ENCODE peak calls at places on chromosomes 3 and 15, in seven cellular contexts. One of them, this sample, is unnamed.

GRCh38 chr15:57251308-57251707 is 125.0 kb upstream of the CGNL1 start:
- DNase-seq in H1: no peak
- DNase-seq in IMR-90: peak
- DNase-seq in mesendoderm: no peak
- DNase-seq in neuronal stem cell: no peak
- DNase-seq in H9: no peak
- DNase-seq in trophoblast cell: no peak
- DNase-seq in this sample: no peak

GRCh38 chr3:124559650-124560405 is 170.4 kb upstream of the UMPS start:
- DNase-seq in H1: no peak
- DNase-seq in IMR-90: peak
- DNase-seq in mesendoderm: peak
- DNase-seq in neuronal stem cell: peak
- DNase-seq in H9: peak
- DNase-seq in trophoblast cell: peak
- DNase-seq in this sample: peak

GRCh38 chr3:45659661-45660566 is 29.3 kb upstream of the SACM1L start:
- DNase-seq in H1: peak
- DNase-seq in IMR-90: peak
- DNase-seq in mesendoderm: peak
- DNase-seq in neuronal stem cell: peak
- DNase-seq in H9: peak
- DNase-seq in trophoblast cell: peak
- DNase-seq in this sample: peak

GRCh38 chr15:80549191-80549590 is 145.0 kb downstream of the ARNT2 start:
- DNase-seq in H1: no peak
- DNase-seq in IMR-90: peak
- DNase-seq in mesendoderm: no peak
- DNase-seq in neuronal stem cell: no peak
- DNase-seq in H9: no peak
- DNase-seq in trophoblast cell: no peak
- DNase-seq in this sample: peak

GRCh38 chr3:8197384-8197783 is 304.2 kb upstream of the LMCD1 start:
- DNase-seq in H1: no peak
- DNase-seq in IMR-90: no peak
- DNase-seq in mesendoderm: no peak
- DNase-seq in neuronal stem cell: no peak
- DNase-seq in H9: no peak
- DNase-seq in trophoblast cell: no peak
- DNase-seq in this sample: no peak

GRCh38 chr3:64548200-64548889 is 139.5 kb downstream of the ADAMTS9 start:
- DNase-seq in H1: no peak
- DNase-seq in IMR-90: peak
- DNase-seq in mesendoderm: no peak
- DNase-seq in neuronal stem cell: no peak
- DNase-seq in H9: no peak
- DNase-seq in trophoblast cell: no peak
- DNase-seq in this sample: peak

GRCh38 chr3:16719426-16719825 is 114.2 kb upstream of the DAZL start:
- DNase-seq in H1: no peak
- DNase-seq in IMR-90: no peak
- DNase-seq in mesendoderm: no peak
- DNase-seq in neuronal stem cell: no peak
- DNase-seq in H9: no peak
- DNase-seq in trophoblast cell: no peak
- DNase-seq in this sample: no peak

GRCh38 chr15:70799667-70800450 is 36.5 kb upstream of the UACA start:
- DNase-seq in H1: no peak
- DNase-seq in IMR-90: peak
- DNase-seq in mesendoderm: no peak
- DNase-seq in neuronal stem cell: no peak
- DNase-seq in H9: no peak
- DNase-seq in trophoblast cell: no peak
- DNase-seq in this sample: peak

GRCh38 chr15:31853370-31853769 is 176.9 kb upstream of the CHRNA7 start:
- DNase-seq in H1: no peak
- DNase-seq in IMR-90: no peak
- DNase-seq in mesendoderm: no peak
- DNase-seq in neuronal stem cell: no peak
- DNase-seq in H9: no peak
- DNase-seq in trophoblast cell: no peak
- DNase-seq in this sample: no peak

GRCh38 chr15:81297147-81297572 is 26.8 kb downstream of the STARD5 start:
- DNase-seq in H1: no peak
- DNase-seq in IMR-90: peak
- DNase-seq in mesendoderm: no peak
- DNase-seq in neuronal stem cell: no peak
- DNase-seq in H9: no peak
- DNase-seq in trophoblast cell: peak
- DNase-seq in this sample: no peak

GRCh38 chr15:29124581-29125381 is 144.8 kb downstream of the NSMCE3 start:
- DNase-seq in H1: no peak
- DNase-seq in IMR-90: peak
- DNase-seq in mesendoderm: peak
- DNase-seq in neuronal stem cell: no peak
- DNase-seq in H9: no peak
- DNase-seq in trophoblast cell: peak
- DNase-seq in this sample: no peak

GRCh38 chr3:179289295-179289694 is 33.5 kb upstream of the ZNF639 start:
- DNase-seq in H1: no peak
- DNase-seq in IMR-90: no peak
- DNase-seq in mesendoderm: no peak
- DNase-seq in neuronal stem cell: no peak
- DNase-seq in H9: no peak
- DNase-seq in trophoblast cell: no peak
- DNase-seq in this sample: no peak

GRCh38 chr3:54897028-54897711 is 30.7 kb downstream of the LRTM1 start:
- DNase-seq in H1: no peak
- DNase-seq in IMR-90: peak
- DNase-seq in mesendoderm: no peak
- DNase-seq in neuronal stem cell: no peak
- DNase-seq in H9: no peak
- DNase-seq in trophoblast cell: no peak
- DNase-seq in this sample: peak

GRCh38 chr3:160084998-160085397 is 96.4 kb downstream of the IL12A start:
- DNase-seq in H1: no peak
- DNase-seq in IMR-90: no peak
- DNase-seq in mesendoderm: no peak
- DNase-seq in neuronal stem cell: no peak
- DNase-seq in H9: no peak
- DNase-seq in trophoblast cell: peak
- DNase-seq in this sample: no peak

GRCh38 chr3:77601853-77602440 is 562.0 kb downstream of the ROBO2 start:
- DNase-seq in H1: no peak
- DNase-seq in IMR-90: no peak
- DNase-seq in mesendoderm: no peak
- DNase-seq in neuronal stem cell: no peak
- DNase-seq in H9: no peak
- DNase-seq in trophoblast cell: no peak
- DNase-seq in this sample: no peak
- H3K23ac ChIP-seq in H1: no peak
- H3K23ac ChIP-seq in IMR-90: no peak
- H3K23ac ChIP-seq in mesendoderm: no peak
- H3K23ac ChIP-seq in neuronal stem cell: no peak
- H3K23ac ChIP-seq in H9: no peak
- H3K23ac ChIP-seq in trophoblast cell: no peak
- H3K23ac ChIP-seq in this sample: no peak

DNA sequence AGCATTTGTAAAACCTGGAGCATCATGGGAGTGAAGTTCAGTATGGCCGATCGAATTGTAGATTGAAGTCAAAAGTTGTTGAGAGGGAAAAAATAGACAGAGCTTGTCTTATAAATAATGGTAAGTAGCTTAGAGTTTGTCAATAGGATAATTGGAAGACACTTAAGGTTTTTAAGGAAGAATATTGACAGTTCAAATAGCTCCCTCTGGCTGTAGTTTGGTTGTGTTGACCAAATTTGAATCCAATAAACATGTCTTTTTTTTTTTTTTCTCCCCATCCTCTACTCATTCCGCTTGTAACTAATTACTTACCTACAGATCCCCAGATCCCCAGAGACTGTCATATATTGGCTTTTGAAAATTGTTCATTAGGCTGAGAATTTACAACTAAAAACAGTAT is 677.0 kb downstream of the AGBL1 start:
- DNase-seq in H1: no peak
- DNase-seq in IMR-90: no peak
- DNase-seq in mesendoderm: peak
- DNase-seq in neuronal stem cell: no peak
- DNase-seq in H9: no peak
- DNase-seq in trophoblast cell: no peak
- DNase-seq in this sample: no peak
- H3K23ac ChIP-seq in H1: no peak
- H3K23ac ChIP-seq in IMR-90: no peak
- H3K23ac ChIP-seq in mesendoderm: no peak
- H3K23ac ChIP-seq in neuronal stem cell: no peak
- H3K23ac ChIP-seq in H9: no peak
- H3K23ac ChIP-seq in trophoblast cell: no peak
- H3K23ac ChIP-seq in this sample: no peak

DNA sequence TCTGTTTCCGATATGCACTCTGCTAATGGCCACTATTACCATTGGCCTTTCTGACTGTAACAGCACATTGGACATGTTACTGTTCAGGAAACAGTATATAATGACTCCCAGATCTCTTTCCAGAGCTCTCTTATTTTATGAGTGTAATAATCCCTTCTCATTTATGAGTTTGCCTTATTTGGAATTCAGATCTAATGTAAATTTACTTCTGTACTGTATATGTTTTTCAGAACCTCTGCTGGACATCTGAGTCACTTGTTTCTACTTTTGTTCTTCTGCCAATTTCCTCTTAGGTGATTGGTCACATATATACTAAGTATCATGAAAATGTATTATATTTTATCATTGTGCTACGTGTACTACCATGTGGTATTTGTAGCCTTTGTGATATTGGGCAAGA is 30.5 kb downstream of the RSRC1 start:
- DNase-seq in H1: no peak
- DNase-seq in IMR-90: peak
- DNase-seq in mesendoderm: no peak
- DNase-seq in neuronal stem cell: no peak
- DNase-seq in H9: no peak
- DNase-seq in trophoblast cell: no peak
- DNase-seq in this sample: no peak
- H3K23ac ChIP-seq in H1: no peak
- H3K23ac ChIP-seq in IMR-90: no peak
- H3K23ac ChIP-seq in mesendoderm: no peak
- H3K23ac ChIP-seq in neuronal stem cell: no peak
- H3K23ac ChIP-seq in H9: no peak
- H3K23ac ChIP-seq in trophoblast cell: no peak
- H3K23ac ChIP-seq in this sample: no peak

DNA sequence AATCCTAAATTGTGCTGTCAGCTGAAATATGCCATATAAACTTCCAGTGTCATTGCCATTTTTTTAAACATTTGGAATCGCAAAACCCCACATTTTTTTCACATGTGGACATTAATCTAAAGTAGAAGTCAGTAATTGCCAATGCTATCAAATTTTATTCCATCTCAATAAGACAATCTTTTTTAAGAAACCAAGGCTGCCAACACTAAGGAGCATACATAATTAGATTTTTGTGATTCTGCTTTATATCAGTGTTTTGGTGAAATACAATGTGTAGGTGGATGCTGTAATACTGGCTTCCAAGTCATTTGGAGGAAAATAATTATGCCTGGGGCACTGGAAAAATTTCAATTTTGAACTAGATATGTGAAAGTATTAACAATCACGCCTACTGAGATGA is 256.7 kb downstream of the ZPLD1 start:
- DNase-seq in H1: no peak
- DNase-seq in IMR-90: no peak
- DNase-seq in mesendoderm: no peak
- DNase-seq in neuronal stem cell: no peak
- DNase-seq in H9: no peak
- DNase-seq in trophoblast cell: no peak
- DNase-seq in this sample: no peak
- H3K23ac ChIP-seq in H1: no peak
- H3K23ac ChIP-seq in IMR-90: no peak
- H3K23ac ChIP-seq in mesendoderm: no peak
- H3K23ac ChIP-seq in neuronal stem cell: no peak
- H3K23ac ChIP-seq in H9: no peak
- H3K23ac ChIP-seq in trophoblast cell: no peak
- H3K23ac ChIP-seq in this sample: no peak

This sample was measured in mesenchymal stem cell.